ENCODE peak calls at places on chromosomes 4 and X, in five cellular contexts. N is activated effector memory CD4-positive, alpha-beta T cell treated with Interleukin-2 at 50 U/mL for 16 hours; Q is NCI-H69; D is NCI-H1105; P is neural crest cell. O is an unnamed sample.

GRCh38 chr4:144699565-144699964 is 53.6 kb downstream of the HHIP start:
- DNase-seq in N (no peak), Q (no peak), D (no peak), P (no peak), O (no peak)

GRCh38 chr4:8820178-8821102 is 51.2 kb downstream of the HMX1 start:
- DNase-seq in N (no peak), Q (no peak), D (no peak), P (no peak), O (no peak)

GRCh38 chr4:71186566-71187398 is 152.0 kb upstream of the SLC4A4 start:
- DNase-seq in N (peak), Q (peak), D (no peak), P (peak), O (peak)

GRCh38 chrX:38061335-38061734 is 55.0 kb downstream of the SYTL5 start:
- DNase-seq in N (no peak), Q (peak), D (no peak), P (no peak), O (no peak)

GRCh38 chr4:152485726-152486276 is 50.1 kb downstream of the FBXW7 start:
- DNase-seq in N (no peak), Q (peak), D (no peak), P (no peak), O (no peak)

GRCh38 chr4:88937081-88937480 is 119.9 kb downstream of the FAM13A start:
- DNase-seq in N (no peak), Q (no peak), D (no peak), P (no peak), O (no peak)

GRCh38 chrX:23381688-23382087 is 47.0 kb downstream of the PTCHD1 start:
- DNase-seq in N (no peak), Q (no peak), D (no peak), P (no peak), O (no peak)

GRCh38 chr4:146105464-146105863 is 70.1 kb upstream of the LSM6 start:
- DNase-seq in N (no peak), Q (no peak), D (no peak), P (no peak), O (no peak)

GRCh38 chr4:44446801-44447562 is 1.6 kb downstream of the KCTD8 start:
- DNase-seq in N (no peak), Q (peak), D (no peak), P (no peak), O (peak)

GRCh38 chr4:4763815-4764202 is 95.7 kb upstream of the MSX1 start:
- DNase-seq in N (no peak), Q (peak), D (no peak), P (no peak), O (no peak)

GRCh38 chrX:42229533-42229932 is 306.2 kb upstream of the CASK start:
- DNase-seq in N (no peak), Q (no peak), D (no peak), P (no peak), O (no peak)

GRCh38 chr4:77190053-77190452 is 33.0 kb downstream of the CCNG2 start:
- DNase-seq in N (no peak), Q (no peak), D (no peak), P (no peak), O (no peak)

GRCh38 chr4:147198411-147199051 is 252.9 kb upstream of the TTC29 start:
- DNase-seq in N (no peak), Q (no peak), D (no peak), P (no peak), O (no peak)

GRCh38 chrX:11461181-11462001 is 168.2 kb downstream of the AMELX start:
- DNase-seq in N (no peak), Q (no peak), D (no peak), P (no peak), O (no peak)

GRCh38 chrX:101206471-101206870 is 13.1 kb upstream of the DRP2 start:
- DNase-seq in N (no peak), Q (peak), D (no peak), P (no peak), O (peak)

GRCh38 chr4:57231781-57232180 is 121.6 kb upstream of the IGFBP7 start:
- DNase-seq in N (no peak), Q (no peak), D (no peak), P (no peak), O (no peak)

GRCh38 chrX:70168238-70169188 is 8.8 kb upstream of the DGAT2L6 start:
- DNase-seq in N (no peak), Q (peak), D (no peak), P (no peak), O (peak)

GRCh38 chr4:179352221-179352620 is 1910.0 kb upstream of the AGA start:
- DNase-seq in N (no peak), Q (peak), D (no peak), P (no peak), O (no peak)

GRCh38 chr4:139841464-139842195 is 176.0 kb downstream of the MGST2 start:
- DNase-seq in N (no peak), Q (peak), D (peak), P (no peak), O (peak)

GRCh38 chrX:108199041-108199440 is 107.5 kb downstream of the ATG4A start:
- DNase-seq in N (no peak), Q (no peak), D (no peak), P (no peak), O (no peak)

GRCh38 chr4:7802093-7802726 is 137.5 kb downstream of the AFAP1 start:
- DNase-seq in N (peak), Q (peak), D (peak), P (peak), O (peak)

GRCh38 chr4:25966171-25966570 is 52.2 kb downstream of the SMIM20 start:
- DNase-seq in N (no peak), Q (no peak), D (no peak), P (no peak), O (peak)

GRCh38 chrX:135741192-135741715 is 26.7 kb downstream of the CT45A3 start:
- DNase-seq in N (no peak), Q (no peak), D (no peak), P (no peak), O (no peak)